ENCODE peak calls at places on chromosomes 4 and X, in five cellular contexts. E, H, Z, D and L are unnamed samples.

GRCh38 chr4:108337923-108338322 is 169.2 kb upstream of the LEF1 start:
- DNase-seq in E (no peak), H (no peak), Z (peak; percentile 1), D (no peak), L (no peak)

GRCh38 chr4:33255094-33255493 is 2534.9 kb downstream of the PCDH7 start:
- DNase-seq in E (no peak), H (peak; percentile 9), Z (no peak), D (no peak), L (no peak)

GRCh38 chrX:150486011-150486410 is 82.4 kb upstream of the MTM1 start:
- DNase-seq in E (no peak), H (peak; percentile 74), Z (peak; percentile 20), D (peak; percentile 44), L (peak; percentile 38)

GRCh38 chrX:63809158-63809557 is 24.1 kb upstream of the ARHGEF9 start:
- DNase-seq in E (no peak), H (no peak), Z (no peak), D (no peak), L (no peak)

GRCh38 chrX:283115-283845 is 2.1 kb downstream of the PLCXD1 start:
- DNase-seq in E (peak; percentile 87), H (peak; percentile 98), Z (no peak), D (peak; percentile 89), L (peak; percentile 89)

GRCh38 chr4:126071346-126072333 is 756.9 kb downstream of the FAT4 start:
- DNase-seq in E (no peak), H (no peak), Z (peak; percentile 11), D (peak; percentile 94), L (peak; percentile 8)

GRCh38 chr4:70958681-70959080 is 34.8 kb upstream of the DCK start:
- DNase-seq in E (no peak), H (no peak), Z (no peak), D (no peak), L (no peak)

GRCh38 chrX:10083809-10084208 is 73.0 kb upstream of the CLCN4 start:
- DNase-seq in E (no peak), H (no peak), Z (no peak), D (peak; percentile 17), L (no peak)

GRCh38 chr4:105613326-105613725 is 60.9 kb downstream of the ARHGEF38 start:
- DNase-seq in E (no peak), H (no peak), Z (no peak), D (no peak), L (peak; percentile 89)

GRCh38 chr4:57282556-57283310 is 172.5 kb upstream of the IGFBP7 start:
- DNase-seq in E (no peak), H (no peak), Z (no peak), D (no peak), L (no peak)

GRCh38 chrX:49986058-49986457 is 63.7 kb downstream of the CLCN5 start:
- DNase-seq in E (no peak), H (no peak), Z (no peak), D (no peak), L (no peak)

GRCh38 chr4:8038083-8038482 is 98.4 kb upstream of the AFAP1 start:
- DNase-seq in E (no peak), H (no peak), Z (no peak), D (no peak), L (no peak)

GRCh38 chr4:8037150-8037769 is 97.6 kb upstream of the AFAP1 start:
- DNase-seq in E (no peak), H (no peak), Z (no peak), D (no peak), L (no peak)

GRCh38 chr4:8039290-8039689 is 99.6 kb upstream of the AFAP1 start:
- DNase-seq in E (peak; percentile 41), H (peak; percentile 67), Z (no peak), D (peak; percentile 27), L (no peak)

GRCh38 chr4:8040607-8041006 is 100.9 kb upstream of the AFAP1 start:
- DNase-seq in E (no peak), H (no peak), Z (no peak), D (no peak), L (no peak)

GRCh38 chr4:8038702-8039251 is 99.1 kb upstream of the AFAP1 start:
- DNase-seq in E (no peak), H (no peak), Z (no peak), D (no peak), L (no peak)
- H3K4me1 ChIP-seq in E (peaks cover 9% of the 10 kb centered on the region), H (no peaks in the 10 kb centered on the region), Z (peaks cover 33% of the 10 kb centered on the region), D (peaks cover 3% of the 10 kb centered on the region), L (no peaks in the 10 kb centered on the region)

GRCh38 chrX:131792356-131792749 is 230.7 kb upstream of the STK26 start:
- DNase-seq in E (no peak), H (no peak), Z (no peak), D (no peak), L (no peak)

GRCh38 chrX:131795442-131796229 is 227.5 kb upstream of the STK26 start:
- DNase-seq in E (peak; percentile 60), H (no peak), Z (no peak), D (no peak), L (no peak)

GRCh38 chrX:131789664-131790063 is 233.4 kb upstream of the STK26 start:
- DNase-seq in E (no peak), H (no peak), Z (no peak), D (no peak), L (no peak)

GRCh38 chrX:131791608-131792355 is 231.3 kb upstream of the STK26 start:
- DNase-seq in E (no peak), H (no peak), Z (no peak), D (no peak), L (no peak)

DNA sequence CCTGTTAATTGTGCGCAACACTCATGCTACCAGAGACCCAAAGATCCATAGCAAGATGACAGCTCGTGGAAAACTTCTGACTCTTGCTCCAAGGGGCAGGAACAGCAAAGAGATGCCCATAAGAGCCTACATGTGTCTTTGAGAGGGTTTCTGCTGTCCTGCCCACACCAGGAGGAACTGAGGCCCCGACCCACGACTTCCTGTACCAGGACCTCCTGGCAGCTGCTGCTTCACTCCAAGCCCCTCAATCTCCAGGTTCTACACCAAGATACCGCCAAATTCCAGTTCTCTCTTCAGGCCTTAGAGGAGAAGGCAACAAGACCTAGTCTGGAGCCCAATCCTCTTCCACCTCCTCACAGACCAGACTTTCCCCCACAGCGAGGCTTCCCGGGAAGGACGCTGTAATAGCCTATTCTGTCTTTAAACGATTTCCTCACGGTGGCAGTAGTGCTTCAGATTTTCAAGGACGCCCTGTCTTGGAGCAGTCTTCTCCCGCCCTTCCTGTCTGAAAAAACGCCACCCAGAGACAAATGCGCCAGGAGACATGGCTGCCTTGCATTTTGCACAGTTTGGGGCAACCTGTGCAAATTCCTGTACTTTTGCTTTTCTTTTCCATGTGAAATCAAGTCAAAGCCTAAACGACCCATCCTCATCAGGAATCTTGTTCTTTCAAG is 230.2 kb upstream of the STK26 start:
- DNase-seq in E (no peak), H (no peak), Z (no peak), D (no peak), L (no peak)
- TF ChIP-seq POLR2AphosphoS5 in E (peak; percentile 79), H (no peak), Z (no peak), D (no peak), L (no peak)

GRCh38 chrX:15755091-15755490 is 17.0 kb downstream of the CA5B start:
- DNase-seq in E (no peak), H (no peak), Z (no peak), D (no peak), L (no peak)
- H3K4me1 ChIP-seq in E (peaks cover 6% of the 10 kb centered on the region), H (peaks cover 12% of the 10 kb centered on the region), Z (no peaks in the 10 kb centered on the region), D (peaks cover 2% of the 10 kb centered on the region), L (no peaks in the 10 kb centered on the region)

GRCh38 chr4:40622913-40623312 is 6.8 kb downstream of the RBM47 start:
- DNase-seq in E (no peak), H (no peak), Z (no peak), D (no peak), L (peak; percentile 70)
- TF ChIP-seq POLR2AphosphoS5 in E (no peak), H (no peak), Z (no peak), D (no peak), L (peak; percentile 73)

GRCh38 chrX:133681897-133682296 is 266.6 kb upstream of the GPC4 start:
- DNase-seq in E (no peak), H (no peak), Z (no peak), D (no peak), L (no peak)
- H3K4me1 ChIP-seq in E (no peaks in the 10 kb centered on the region), H (peaks cover 6% of the 10 kb centered on the region), Z (peaks cover 83% of the 10 kb centered on the region), D (no peaks in the 10 kb centered on the region), L (no peaks in the 10 kb centered on the region)

GRCh38 chr4:104417483-104417882 is 77.2 kb downstream of the CXXC4 start:
- DNase-seq in E (no peak), H (no peak), Z (no peak), D (no peak), L (no peak)

GRCh38 chr4:104421576-104421975 is 73.1 kb downstream of the CXXC4 start:
- DNase-seq in E (no peak), H (peak; percentile 25), Z (no peak), D (no peak), L (no peak)

GRCh38 chr4:104424368-104424921 is 70.2 kb downstream of the CXXC4 start:
- DNase-seq in E (no peak), H (no peak), Z (no peak), D (no peak), L (no peak)

GRCh38 chr4:104418313-104418712 is 76.4 kb downstream of the CXXC4 start:
- DNase-seq in E (no peak), H (no peak), Z (no peak), D (no peak), L (no peak)

GRCh38 chr4:104420766-104421165 is 73.9 kb downstream of the CXXC4 start:
- DNase-seq in E (no peak), H (peak; percentile 60), Z (no peak), D (no peak), L (no peak)
- TF ChIP-seq POLR2AphosphoS5 in E (no peak), H (no peak), Z (no peak), D (no peak), L (no peak)

GRCh38 chr4:76194325-76194724 is 19.3 kb downstream of the SCARB2 start:
- DNase-seq in E (no peak), H (no peak), Z (no peak), D (peak; percentile 33), L (no peak)
- H3K4me1 ChIP-seq in E (peaks cover 63% of the 10 kb centered on the region), H (peaks cover 6% of the 10 kb centered on the region), Z (peaks cover 38% of the 10 kb centered on the region), D (peaks cover 24% of the 10 kb centered on the region), L (peaks cover 35% of the 10 kb centered on the region)

DNA sequence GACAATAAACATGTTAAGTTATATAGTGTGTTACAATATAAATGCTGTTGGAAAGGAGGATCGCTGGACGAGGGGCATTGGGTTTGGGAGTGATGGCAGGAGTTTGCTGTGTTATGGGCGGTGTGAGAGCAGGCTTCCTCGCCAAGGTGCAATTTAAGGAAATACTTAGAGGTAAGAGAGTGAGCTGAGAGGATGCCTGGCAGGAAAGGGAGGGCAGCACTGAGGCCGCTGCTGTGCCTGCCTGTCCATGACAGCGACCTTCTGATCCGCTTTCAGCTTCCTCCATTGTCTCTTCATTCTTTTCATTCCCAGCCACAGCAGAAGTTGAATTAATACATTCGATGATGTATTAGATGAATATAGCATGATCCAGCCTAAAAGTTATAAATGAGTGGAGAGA is 41.2 kb upstream of the TBC1D14 start:
- DNase-seq in E (no peak), H (no peak), Z (no peak), D (no peak), L (no peak)
- TF ChIP-seq POLR2AphosphoS5 in E (no peak), H (no peak), Z (no peak), D (no peak), L (no peak)

GRCh38 chr4:182504440-182504839 is 261.2 kb downstream of the TENM3 start:
- DNase-seq in E (no peak), H (no peak), Z (no peak), D (no peak), L (no peak)
- H3K4me1 ChIP-seq in E (no peaks in the 10 kb centered on the region), H (peaks cover 70% of the 10 kb centered on the region), Z (no peaks in the 10 kb centered on the region), D (no peaks in the 10 kb centered on the region), L (no peaks in the 10 kb centered on the region)

GRCh38 chrX:153818571-153819397 is 11.6 kb downstream of the PDZD4 start:
- DNase-seq in E (peak; percentile 92), H (peak; percentile 68), Z (no peak), D (peak; percentile 23), L (no peak)
- TF ChIP-seq POLR2AphosphoS5 in E (no peak), H (peak; percentile 39), Z (no peak), D (no peak), L (no peak)